ENCODE peak calls at places on chromosomes 16 and 17, in ten cellular contexts. K is CD8-positive, alpha-beta T cell; M is ascending aorta; L is mammary epithelial cell; P is naive thymus-derived CD4-positive, alpha-beta T cell; N is endodermal cell; X is sigmoid colon; E is heart right ventricle; H is psoas muscle; F is CD4-positive, alpha-beta memory T cell. V is an unnamed sample.

GRCh38 chr16:11396241-11397048 is 51.2 kb downstream of the RMI2 start:
- DNase-seq in M (no peak), F (peak; percentile 54), H (peak; percentile 75), L (peak; percentile 39), X (peak; percentile 84), E (peak; percentile 71), N (peak; percentile 95), K (peak; percentile 50), P (peak; percentile 58), V (peak; percentile 98)

GRCh38 chr16:86512860-86513470 is 2.6 kb downstream of the FOXF1 start:
- DNase-seq in P (no peak), X (peak; percentile 80), K (no peak), N (peak; percentile 75), E (no peak), M (no peak), F (no peak), H (no peak), L (no peak), V (peak; percentile 81)

GRCh38 chr16:3495166-3495565 is at the start of gene C16orf90:
- DNase-seq in X (peak; percentile 49), L (no peak), N (no peak), M (no peak), H (no peak), P (no peak), K (no peak), E (no peak), F (no peak), V (no peak)

GRCh38 chr17:29140631-29141483 is 39.3 kb downstream of the MYO18A start:
- DNase-seq in F (peak; percentile 60), M (no peak), X (no peak), P (peak; percentile 36), L (no peak), N (no peak), H (no peak), E (peak; percentile 65), K (peak; percentile 40), V (peak; percentile 48)

GRCh38 chr16:11084484-11085024 is 140.2 kb downstream of the CLEC16A start:
- DNase-seq in F (no peak), H (no peak), L (no peak), N (no peak), M (no peak), K (no peak), X (peak; percentile 74), E (no peak), P (no peak), V (no peak)

GRCh38 chr16:66324785-66325184 is 41.7 kb upstream of the CDH5 start:
- DNase-seq in N (peak; percentile 88), E (no peak), L (no peak), M (no peak), H (no peak), K (no peak), X (no peak), F (no peak), P (no peak), V (peak; percentile 88)

GRCh38 chr16:2749936-2750335 is 2.5 kb upstream of the SRRM2 start:
- DNase-seq in L (no peak), X (no peak), N (no peak), P (no peak), H (no peak), M (no peak), E (no peak), K (no peak), F (no peak), V (no peak)

GRCh38 chr16:1271380-1271749 is 15.5 kb downstream of the TPSD1 start:
- DNase-seq in K (no peak), N (no peak), M (no peak), P (no peak), L (no peak), F (no peak), H (no peak), E (no peak), X (no peak), V (no peak)

GRCh38 chr16:49698416-49698815 is 157.5 kb downstream of the ZNF423 start:
- DNase-seq in P (no peak), E (peak; percentile 21), F (no peak), N (peak; percentile 79), M (no peak), K (no peak), H (no peak), L (no peak), X (no peak), V (no peak)

GRCh38 chr16:67278773-67279295 is 498 bp upstream of the PLEKHG4 start:
- DNase-seq in E (no peak), H (peak; percentile 37), F (no peak), X (no peak), L (no peak), K (peak; percentile 9), M (no peak), P (no peak), N (peak; percentile 73), V (peak; percentile 84)

GRCh38 chr17:45339646-45340605 is 23.1 kb upstream of the MAP3K14 start:
- DNase-seq in L (no peak), M (no peak), F (no peak), N (no peak), P (no peak), H (no peak), K (no peak), X (peak; percentile 48), E (no peak), V (no peak)

GRCh38 chr17:61504697-61505096 is 52.5 kb downstream of the TBX4 start:
- DNase-seq in F (no peak), X (no peak), M (no peak), N (no peak), E (no peak), K (no peak), P (no peak), H (no peak), L (peak; percentile 57), V (no peak)

GRCh38 chr16:17416461-17417221 is 54.1 kb downstream of the XYLT1 start:
- DNase-seq in K (peak; percentile 38), H (no peak), N (peak; percentile 78), L (no peak), E (no peak), P (peak; percentile 24), M (peak; percentile 23), X (no peak), F (peak; percentile 65), V (peak; percentile 70)

GRCh38 chr17:14123579-14124278 is 54.4 kb downstream of the COX10 start:
- DNase-seq in H (no peak), N (no peak), F (no peak), E (no peak), X (no peak), K (no peak), P (no peak), M (no peak), L (no peak), V (no peak)

GRCh38 chr16:25635449-25635848 is 56.3 kb upstream of the HS3ST4 start:
- DNase-seq in H (no peak), L (no peak), P (no peak), N (no peak), F (no peak), X (no peak), K (no peak), M (no peak), E (no peak), V (no peak)

GRCh38 chr16:70481929-70482536 is 27.6 kb downstream of the FCSK start:
- DNase-seq in K (no peak), N (no peak), H (no peak), P (no peak), E (no peak), M (no peak), F (no peak), X (no peak), L (peak; percentile 75), V (no peak)

GRCh38 chr16:89253548-89254287 is 36.2 kb downstream of the ZNF778 start:
- DNase-seq in L (no peak), M (no peak), H (no peak), E (no peak), X (no peak), N (no peak), F (no peak), K (no peak), P (no peak), V (no peak)

GRCh38 chr17:76840884-76841775 is 27.1 kb upstream of the MGAT5B start:
- DNase-seq in M (no peak), N (peak; percentile 83), F (no peak), P (no peak), K (no peak), E (no peak), H (no peak), L (no peak), X (no peak), V (peak; percentile 73)

GRCh38 chr17:1375615-1376014 is 24.4 kb downstream of the YWHAE start:
- DNase-seq in K (no peak), M (no peak), P (no peak), X (no peak), H (no peak), N (no peak), E (no peak), F (no peak), L (no peak), V (no peak)
- H3K4me3 ChIP-seq in K (no peak overlapping the region), M (no peak overlapping the region), P (no peak overlapping the region), X (no peak overlapping the region), H (peak overlapping the region; percentile 3), N (peak overlapping the region; percentile 4), E (no peak overlapping the region), F (no peak overlapping the region), L (no peak overlapping the region), V (no peak overlapping the region)

DNA sequence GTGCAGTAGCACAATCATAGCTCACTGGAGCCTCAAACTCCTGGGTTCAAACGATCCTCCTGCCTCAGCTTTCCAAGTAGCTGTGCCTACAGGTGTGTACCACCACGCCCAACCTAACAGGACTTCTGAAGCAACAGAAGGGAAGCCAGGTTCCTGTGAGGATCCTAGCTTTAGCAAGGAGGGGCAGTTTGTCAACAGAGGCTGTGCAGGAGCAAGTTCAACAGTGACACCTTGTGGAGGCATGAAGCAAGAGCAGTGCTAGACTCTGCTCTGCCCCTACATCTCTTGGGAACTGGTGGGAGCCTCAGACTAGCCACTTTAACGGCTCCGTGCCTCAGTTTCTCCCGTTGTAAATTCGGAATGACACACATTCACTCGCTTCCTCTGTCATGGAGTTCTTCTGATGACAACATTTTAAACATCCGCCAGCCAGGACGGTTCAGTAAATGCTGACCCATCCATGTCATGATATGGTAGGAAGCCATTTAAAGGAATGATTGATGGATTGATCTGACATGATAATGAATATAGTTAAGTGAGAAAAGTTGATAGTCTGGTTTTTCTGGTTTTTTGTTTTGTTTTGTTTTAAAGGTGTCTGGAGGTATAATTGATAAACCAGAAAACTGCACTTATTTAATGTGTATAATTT is 218.7 kb downstream of the MRTFB start:
- DNase-seq in K (no peak), E (no peak), M (no peak), L (no peak), N (peak; percentile 82), P (no peak), H (no peak), F (peak; percentile 24), X (no peak), V (peak; percentile 87)
- H3K27me3 ChIP-seq in K (no peaks in the 10 kb centered on the region), E (no peaks in the 10 kb centered on the region), M (no peaks in the 10 kb centered on the region), L (no peaks in the 10 kb centered on the region), N (no peaks in the 10 kb centered on the region), P (no peaks in the 10 kb centered on the region), H (no peaks in the 10 kb centered on the region), F (no peaks in the 10 kb centered on the region), X (no peaks in the 10 kb centered on the region), V (no peaks in the 10 kb centered on the region)

GRCh38 chr17:653724-654123 is 60.9 kb downstream of the VPS53 start:
- DNase-seq in K (no peak), M (no peak), N (no peak), P (no peak), L (no peak), H (no peak), X (no peak), F (no peak), E (no peak), V (no peak)
- H3K36me3 ChIP-seq in K (peaks cover 11% of the 10 kb centered on the region), M (peaks cover 62% of the 10 kb centered on the region), N (peaks cover 57% of the 10 kb centered on the region), P (peaks cover 71% of the 10 kb centered on the region), L (peaks cover 15% of the 10 kb centered on the region), H (no peaks in the 10 kb centered on the region), X (peaks cover 18% of the 10 kb centered on the region), F (peaks cover 50% of the 10 kb centered on the region), E (peaks cover 19% of the 10 kb centered on the region), V (no peaks in the 10 kb centered on the region)

GRCh38 chr16:75248536-75249380 is 2.7 kb downstream of the BCAR1 start:
- DNase-seq in M (no peak), H (peak; percentile 13), F (no peak), X (no peak), N (no peak), L (no peak), E (no peak), K (no peak), P (no peak), V (no peak)
- H3K4me3 ChIP-seq in M (peak overlapping the region; percentile 41), H (peak overlapping the region; percentile 78), F (no peak overlapping the region), X (no peak overlapping the region), N (no peak overlapping the region), L (no peak overlapping the region), E (peak overlapping the region; percentile 20), K (no peak overlapping the region), P (no peak overlapping the region), V (no peak overlapping the region)